ENCODE peak calls at places on chromosomes 12 and 14, in seven cellular contexts. D is GM19239; N is HFFc6; B is activated CD4-positive, alpha-beta T cell treated with anti-CD3 and anti-CD28 coated beads for 4 hours; P is body of pancreas; Q is upper lobe of right lung; M is AG20443. K is an unnamed sample.

GRCh38 chr14:43041976-43042375 is 1435.3 kb downstream of the LRFN5 start:
- DNase-seq in M (no peak), P (no peak), B (no peak), Q (no peak), N (no peak), D (no peak), K (no peak)

GRCh38 chr12:114920828-114921579 is 237.0 kb upstream of the TBX3 start:
- DNase-seq in B (no peak), Q (no peak), N (no peak), M (peak), D (no peak), P (no peak), K (no peak)

GRCh38 chr12:80352476-80352875 is 91.6 kb upstream of the PTPRQ start:
- DNase-seq in D (no peak), M (peak), P (no peak), B (no peak), Q (no peak), N (no peak), K (no peak)

GRCh38 chr14:62329427-62329826 is 567.2 kb downstream of the SNAPC1 start:
- DNase-seq in M (no peak), N (no peak), P (no peak), D (no peak), B (no peak), Q (no peak), K (no peak)

GRCh38 chr12:14768823-14769405 is 34.4 kb downstream of the WBP11 start:
- DNase-seq in D (no peak), P (peak), B (peak), N (no peak), Q (no peak), M (no peak), K (peak)

GRCh38 chr14:72443991-72444431 is 449.9 kb downstream of the DPF3 start:
- DNase-seq in N (no peak), M (no peak), B (peak), Q (no peak), D (no peak), P (no peak), K (no peak)

GRCh38 chr14:64388533-64389243 is 535 bp downstream of the MTHFD1 start:
- DNase-seq in P (peak), Q (peak), D (no peak), B (no peak), N (peak), M (peak), K (no peak)

GRCh38 chr12:106123551-106123991 is 15.2 kb downstream of the NUAK1 start:
- DNase-seq in N (peak), B (no peak), P (peak), D (no peak), M (peak), Q (no peak), K (no peak)

GRCh38 chr12:20319374-20319773 is 49.0 kb upstream of the PDE3A start:
- DNase-seq in M (no peak), B (no peak), P (no peak), D (no peak), N (no peak), Q (no peak), K (no peak)

GRCh38 chr12:203462-204260 is 10.3 kb downstream of the SLC6A12 start:
- DNase-seq in M (peak), P (no peak), Q (no peak), B (no peak), N (no peak), D (no peak), K (no peak)

GRCh38 chr12:96503971-96504370 is 14.6 kb downstream of the CFAP54 start:
- DNase-seq in P (no peak), M (no peak), Q (no peak), D (no peak), B (no peak), N (no peak), K (no peak)

GRCh38 chr14:50520947-50521815 is 11.2 kb downstream of the MAP4K5 start:
- DNase-seq in B (peak), N (peak), M (peak), D (no peak), Q (no peak), P (peak), K (peak)

GRCh38 chr12:52865090-52865944 is 16.5 kb upstream of the KRT78 start:
- DNase-seq in N (peak), Q (peak), B (no peak), D (no peak), P (peak), M (peak), K (peak)

GRCh38 chr12:122851820-122852219 is 16.6 kb downstream of the HIP1R start:
- DNase-seq in M (peak), D (no peak), P (peak), N (peak), B (no peak), Q (no peak), K (peak)

GRCh38 chr12:124684971-124685688 is 117.7 kb upstream of the NCOR2 start:
- DNase-seq in P (no peak), B (no peak), Q (no peak), D (no peak), M (peak), N (peak), K (no peak)

GRCh38 chr12:14993537-14994266 is 20.9 kb downstream of the PDE6H start:
- DNase-seq in Q (no peak), N (peak), P (no peak), B (no peak), M (peak), D (no peak), K (no peak)

K was measured in SW 1271.